ENCODE peak calls at places on chromosomes 4 and X, in four cellular contexts. L, S, Y and I are unnamed samples.

GRCh38 chr4:39568805-39569204 is 41.6 kb upstream of the UGDH start:
- DNase-seq in L (no peak), S (no peak), Y (no peak), I (no peak)

GRCh38 chr4:166577639-166578038 is 656.7 kb downstream of the SPOCK3 start:
- DNase-seq in L (no peak), S (no peak), Y (no peak), I (no peak)

GRCh38 chr4:57081651-57082349 is 28.4 kb downstream of the IGFBP7 start:
- DNase-seq in L (no peak), S (no peak), Y (no peak), I (no peak)

GRCh38 chr4:61202100-61202637 is 2.0 kb downstream of the ADGRL3 start:
- DNase-seq in L (no peak), S (no peak), Y (peak; percentile 68), I (no peak)

GRCh38 chr4:118941149-118941548 is 52.5 kb downstream of the SYNPO2 start:
- DNase-seq in L (no peak), S (no peak), Y (no peak), I (no peak)

GRCh38 chr4:98663226-98664006 is 5.0 kb upstream of the TSPAN5 start:
- DNase-seq in L (no peak), S (peak; percentile 44), Y (no peak), I (peak; percentile 46)

GRCh38 chr4:143071351-143071750 is 113.4 kb upstream of the USP38 start:
- DNase-seq in L (no peak), S (no peak), Y (no peak), I (no peak)

GRCh38 chrX:47637546-47638195 is 7.9 kb upstream of the CFP start:
- DNase-seq in L (no peak), S (peak; percentile 23), Y (peak; percentile 68), I (no peak)

GRCh38 chrX:129230850-129231512 is 292.3 kb downstream of the SMARCA1 start:
- DNase-seq in L (no peak), S (no peak), Y (no peak), I (no peak)

GRCh38 chrX:74614193-74614909 is at the start of gene RLIM:
- DNase-seq in L (peak; percentile 78), S (peak; percentile 73), Y (peak; percentile 97), I (peak; percentile 76)

GRCh38 chr4:148443550-148444295 is 1.5 kb upstream of the NR3C2 start:
- DNase-seq in L (no peak), S (peak; percentile 29), Y (peak; percentile 73), I (no peak)

GRCh38 chrX:17456526-17456925 is 81.5 kb downstream of the NHS start:
- DNase-seq in L (no peak), S (no peak), Y (no peak), I (no peak)